ENCODE peak calls at places on chromosomes 12 and 14, in eight cellular contexts. Q, L, P, F, I, O, H and J are unnamed samples.
A peak's percentile ranks its signal among the peaks of the same experiment; 100 is the strongest.

GRCh38 chr14:75259510-75259855 is 19.1 kb upstream of the FOS start:
- DNase-seq in O (no peak), Q (peak; percentile 36), H (no peak), F (no peak), I (no peak), P (no peak), L (no peak), J (no peak)

GRCh38 chr12:15220961-15221885 is at the start of gene RERG:
- DNase-seq in F (peak; percentile 63), Q (peak; percentile 86), L (peak; percentile 67), I (peak; percentile 96), O (peak; percentile 89), H (peak; percentile 93), P (peak; percentile 84), J (peak; percentile 72)

GRCh38 chr12:60231301-60231700 is 635.5 kb downstream of the SLC16A7 start:
- DNase-seq in F (no peak), O (no peak), H (no peak), I (no peak), P (no peak), Q (no peak), L (no peak), J (no peak)

GRCh38 chr12:113358381-113359132 is at the start of gene PLBD2:
- DNase-seq in L (peak; percentile 88), F (peak; percentile 96), H (peak; percentile 95), O (peak; percentile 95), P (peak; percentile 96), I (peak; percentile 95), Q (peak; percentile 94), J (peak; percentile 90)

GRCh38 chr14:78970677-78971076 is 800.5 kb downstream of the NRXN3 start:
- DNase-seq in I (no peak), H (no peak), Q (no peak), L (no peak), F (no peak), O (no peak), P (no peak), J (no peak)

GRCh38 chr14:100708349-100709217 is 18.1 kb upstream of the DLK1 start:
- DNase-seq in H (peak; percentile 35), F (no peak), I (no peak), P (peak; percentile 54), L (no peak), Q (peak; percentile 54), O (peak; percentile 87), J (no peak)

GRCh38 chr12:65419284-65420072 is 141.0 kb downstream of the MSRB3 start:
- DNase-seq in L (no peak), I (no peak), F (no peak), P (no peak), O (no peak), Q (no peak), H (no peak), J (no peak)

GRCh38 chr14:72948481-72949138 is 22.3 kb downstream of the DCAF4 start:
- DNase-seq in O (peak; percentile 82), Q (peak; percentile 56), I (peak; percentile 75), L (peak; percentile 44), H (peak; percentile 83), F (peak; percentile 61), P (peak; percentile 72), J (peak; percentile 48)

GRCh38 chr14:105053421-105053820 is 11.8 kb downstream of the GPR132 start:
- DNase-seq in O (no peak), Q (peak; percentile 82), P (no peak), I (no peak), H (no peak), L (no peak), F (no peak), J (no peak)

GRCh38 chr12:7916936-7917335 is 19.1 kb downstream of the SLC2A3 start:
- DNase-seq in L (no peak), Q (no peak), P (no peak), H (no peak), I (no peak), F (no peak), O (no peak), J (no peak)

GRCh38 chr14:58066115-58066514 is 85.9 kb downstream of the ARMH4 start:
- DNase-seq in L (no peak), I (no peak), F (no peak), P (no peak), H (no peak), Q (no peak), O (no peak), J (no peak)

GRCh38 chr12:125164541-125164940 is 99.3 kb downstream of the AACS start:
- DNase-seq in F (no peak), P (no peak), O (no peak), L (no peak), H (no peak), I (no peak), Q (no peak), J (no peak)

GRCh38 chr12:13968281-13968680 is 13.1 kb downstream of the GRIN2B start:
- DNase-seq in I (no peak), H (no peak), P (no peak), F (no peak), Q (no peak), L (no peak), O (no peak), J (no peak)

GRCh38 chr14:65237023-65237814 is 134.9 kb upstream of the MAX start:
- DNase-seq in L (no peak), O (no peak), F (no peak), H (no peak), P (no peak), I (no peak), Q (peak; percentile 40), J (no peak)

GRCh38 chr12:67794151-67794550 is 145.6 kb downstream of the DYRK2 start:
- DNase-seq in F (no peak), I (no peak), O (no peak), Q (no peak), L (no peak), H (no peak), P (no peak), J (no peak)

GRCh38 chr14:64708148-64709004 is 4.2 kb downstream of the PLEKHG3 start:
- DNase-seq in P (no peak), Q (no peak), L (no peak), H (peak; percentile 67), O (peak; percentile 94), I (no peak), F (no peak), J (no peak)

GRCh38 chr12:117139025-117139717 is 40.0 kb upstream of the TESC start:
- DNase-seq in F (no peak), L (no peak), H (no peak), I (no peak), P (no peak), O (no peak), Q (no peak), J (no peak)

GRCh38 chr12:128853321-128854197 is at the start of gene GLT1D1:
- DNase-seq in F (no peak), I (peak; percentile 10), P (no peak), O (no peak), L (peak; percentile 24), H (peak; percentile 67), Q (no peak), J (peak; percentile 32)

GRCh38 chr12:128761305-128761880 is 62.4 kb downstream of the SLC15A4 start:
- DNase-seq in P (no peak), O (no peak), H (peak; percentile 21), L (no peak), Q (no peak), I (no peak), F (no peak), J (no peak)

GRCh38 chr12:15472036-15472435 is 149.7 kb downstream of the PTPRO start:
- DNase-seq in L (no peak), O (no peak), Q (no peak), P (no peak), I (no peak), H (no peak), F (no peak), J (no peak)

GRCh38 chr12:6295187-6295811 is 15.2 kb upstream of the PLEKHG6 start:
- DNase-seq in Q (no peak), L (no peak), F (no peak), O (no peak), H (no peak), P (peak; percentile 48), I (peak; percentile 54), J (no peak)

GRCh38 chr14:52609445-52610044 is 56.9 kb downstream of the GPR137C start:
- DNase-seq in P (no peak), O (peak; percentile 17), Q (no peak), I (no peak), F (no peak), H (no peak), L (no peak), J (no peak)

GRCh38 chr12:45575417-45575816 is 154.1 kb upstream of the ARID2 start:
- DNase-seq in I (no peak), L (no peak), O (no peak), F (no peak), Q (no peak), P (no peak), H (no peak), J (no peak)

DNA sequence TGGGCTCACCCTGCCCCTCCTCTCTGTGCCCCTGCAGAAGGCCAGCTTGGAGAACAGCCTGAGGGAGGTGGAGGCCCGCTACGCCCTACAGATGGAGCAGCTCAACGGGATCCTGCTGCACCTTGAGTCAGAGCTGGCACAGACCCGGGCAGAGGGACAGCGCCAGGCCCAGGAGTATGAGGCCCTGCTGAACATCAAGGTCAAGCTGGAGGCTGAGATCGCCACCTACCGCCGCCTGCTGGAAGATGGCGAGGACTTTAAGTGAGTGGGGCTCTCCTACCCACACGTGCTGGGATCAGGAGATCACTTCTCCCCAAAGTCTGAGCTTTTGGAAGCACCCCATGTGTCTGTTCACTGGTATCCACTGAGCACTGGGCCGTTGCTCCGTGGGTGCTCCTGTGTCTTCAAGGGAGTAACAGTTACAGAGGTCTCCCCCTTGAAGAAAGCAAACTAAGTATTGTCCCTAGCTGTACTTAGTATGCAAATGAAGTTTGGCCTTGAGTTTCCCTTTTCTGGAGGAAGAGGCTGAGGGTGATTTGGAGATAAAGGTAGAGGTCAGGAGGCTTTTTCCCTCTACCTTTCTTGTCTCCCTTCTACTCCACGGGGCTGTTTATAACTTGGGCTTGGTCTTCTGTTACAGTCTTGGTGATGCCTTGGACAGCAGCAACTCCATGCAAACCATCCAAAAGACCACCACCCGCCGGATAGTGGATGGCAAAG is 3.3 kb downstream of the KRT18 start:
- DNase-seq in I (no peak), Q (no peak), L (no peak), P (peak; percentile 80), H (no peak), F (no peak), O (peak; percentile 44), J (no peak)
- TF ChIP-seq CTCF in I (no peak), Q (peak; percentile 30), L (no peak), P (no peak), H (no peak), F (peak; percentile 59), O (no peak), J (no peak)

GRCh38 chr14:102590667-102591099 is 1.8 kb upstream of the RCOR1 start:
- DNase-seq in P (peak; percentile 45), F (peak; percentile 74), I (peak; percentile 63), H (peak; percentile 56), Q (peak; percentile 73), L (peak; percentile 18), O (peak; percentile 73), J (peak; percentile 23)
- TF ChIP-seq CTCF in P (no peak), F (peak; percentile 81), I (peak; percentile 33), H (peak; percentile 53), Q (peak; percentile 71), L (peak; percentile 24), O (peak; percentile 18), J (no peak)

GRCh38 chr14:92457018-92457565 is 56.5 kb upstream of the RIN3 start:
- DNase-seq in O (no peak), I (no peak), H (no peak), L (no peak), P (no peak), F (no peak), Q (no peak), J (no peak)
- TF ChIP-seq CTCF in O (peak; percentile 11), I (no peak), H (no peak), L (no peak), P (no peak), F (peak; percentile 8), Q (no peak), J (no peak)

GRCh38 chr12:90407841-90408240 is 547.1 kb downstream of the CCER1 start:
- DNase-seq in H (no peak), Q (peak; percentile 61), O (no peak), L (no peak), P (no peak), I (no peak), F (no peak), J (no peak)
- TF ChIP-seq CTCF in H (no peak), Q (peak; percentile 30), O (no peak), L (no peak), P (no peak), I (no peak), F (peak; percentile 28), J (no peak)